ENCODE peak calls at places on chromosome 3, in four cellular contexts. C, V, F and B are unnamed samples.
A peak's percentile ranks its signal among the peaks of the same experiment; 100 is the strongest.

GRCh38 chr3:54046677-54047214 is 75.6 kb upstream of the CACNA2D3 start:
- DNase-seq in C (no peak), V (no peak), F (peak; percentile 71), B (no peak)

GRCh38 chr3:112111785-112112402 is 21.2 kb downstream of the GCSAM start:
- DNase-seq in C (peak; percentile 42), V (peak; percentile 60), F (peak; percentile 59), B (no peak)

GRCh38 chr3:16066975-16067374 is 107.5 kb upstream of the GALNT15 start:
- DNase-seq in C (no peak), V (no peak), F (no peak), B (no peak)

GRCh38 chr3:61521229-61521628 is 40.1 kb upstream of the PTPRG start:
- DNase-seq in C (no peak), V (no peak), F (no peak), B (no peak)

GRCh38 chr3:165643433-165643824 is 193.8 kb downstream of the BCHE start:
- DNase-seq in C (no peak), V (no peak), F (no peak), B (no peak)

GRCh38 chr3:179768080-179768479 is 115.2 kb downstream of the USP13 start:
- DNase-seq in C (peak; percentile 45), V (peak; percentile 13), F (no peak), B (no peak)

GRCh38 chr3:73784647-73785420 is 160.1 kb upstream of the PDZRN3 start:
- DNase-seq in C (no peak), V (no peak), F (no peak), B (no peak)

GRCh38 chr3:9036327-9037112 is 73.2 kb upstream of the RAD18 start:
- DNase-seq in C (no peak), V (peak; percentile 56), F (peak; percentile 45), B (no peak)

GRCh38 chr3:60932669-60933068 is 318.6 kb downstream of the FHIT start:
- DNase-seq in C (no peak), V (no peak), F (no peak), B (no peak)

GRCh38 chr3:195873971-195874370 is 34.4 kb downstream of the TNK2 start:
- DNase-seq in C (no peak), V (no peak), F (peak; percentile 43), B (no peak)

GRCh38 chr3:72255191-72255590 is 470.2 kb upstream of the PROK2 start:
- DNase-seq in C (no peak), V (peak; percentile 42), F (peak; percentile 48), B (no peak)

GRCh38 chr3:57855943-57856342 is 99.8 kb downstream of the SLMAP start:
- DNase-seq in C (no peak), V (no peak), F (no peak), B (no peak)

GRCh38 chr3:50154840-50155490 is at the start of gene SEMA3F:
- DNase-seq in C (no peak), V (peak; percentile 80), F (peak; percentile 83), B (peak; percentile 91)

GRCh38 chr3:115071611-115072010 is 75.5 kb downstream of the ZBTB20 start:
- DNase-seq in C (no peak), V (no peak), F (no peak), B (no peak)

GRCh38 chr3:126998728-126999127 is 15.8 kb downstream of the PLXNA1 start:
- DNase-seq in C (no peak), V (peak; percentile 44), F (no peak), B (no peak)

GRCh38 chr3:37725842-37726241 is 135.8 kb upstream of the CTDSPL start:
- DNase-seq in C (no peak), V (no peak), F (no peak), B (no peak)

GRCh38 chr3:149087208-149087607 is 875 bp upstream of the HLTF start:
- DNase-seq in C (no peak), V (no peak), F (no peak), B (no peak)

GRCh38 chr3:71393093-71393492 is 190.4 kb downstream of the FOXP1 start:
- DNase-seq in C (no peak), V (no peak), F (no peak), B (no peak)

GRCh38 chr3:150911780-150912179 is 6.5 kb upstream of the MINDY4B start:
- DNase-seq in C (no peak), V (no peak), F (no peak), B (no peak)

GRCh38 chr3:94619643-94620042 is 556.8 kb downstream of the NSUN3 start:
- DNase-seq in C (no peak), V (no peak), F (no peak), B (no peak)
- TF ChIP-seq POLR2AphosphoS5 in C (no peak), V (peak; percentile 81), F (no peak), B (no peak)

GRCh38 chr3:89335693-89336092 is 228.3 kb downstream of the EPHA3 start:
- DNase-seq in C (no peak), V (no peak), F (no peak), B (no peak)

GRCh38 chr3:89326997-89327396 is 219.6 kb downstream of the EPHA3 start:
- DNase-seq in C (no peak), V (no peak), F (no peak), B (no peak)

DNA sequence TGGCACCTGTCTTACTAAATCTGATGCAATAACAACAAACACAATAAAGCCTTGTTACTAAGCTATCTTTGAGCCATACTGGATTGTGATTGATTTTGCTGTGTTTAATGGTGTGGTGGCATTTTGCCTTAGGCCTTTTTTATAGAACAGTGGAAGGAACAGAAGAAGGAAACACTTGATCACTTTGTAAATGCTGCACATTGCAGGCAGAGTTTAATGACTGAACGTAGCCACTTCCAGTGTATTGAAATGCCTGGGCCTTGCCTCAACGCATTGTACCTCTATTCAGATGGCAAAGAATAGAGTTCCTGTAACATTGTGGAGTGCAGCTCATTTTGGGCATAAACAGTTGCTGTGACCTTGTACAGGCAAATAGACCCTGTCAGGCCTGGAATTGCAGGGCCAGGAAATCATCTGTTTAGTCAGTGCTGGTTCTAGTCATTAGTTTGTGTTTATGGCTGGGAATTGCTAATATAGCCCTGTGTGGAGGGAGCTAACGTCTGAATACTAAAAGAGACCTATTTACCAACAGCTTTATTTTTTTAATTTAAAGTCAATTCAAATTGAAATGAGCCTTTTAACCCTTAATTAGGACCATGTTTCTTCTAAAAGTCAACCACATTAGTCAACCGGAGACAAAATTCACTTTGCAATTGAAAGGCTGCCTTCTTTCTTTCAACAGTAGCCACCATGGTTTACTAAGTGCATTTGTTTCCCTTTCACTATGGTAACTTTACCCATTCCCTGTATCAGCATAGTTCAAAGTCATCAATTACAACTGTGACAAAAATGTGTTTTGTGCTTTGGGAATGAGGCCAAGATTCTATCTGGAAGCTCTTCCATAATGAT is 225.1 kb downstream of the EPHA3 start:
- DNase-seq in C (peak; percentile 30), V (no peak), F (no peak), B (no peak)
- H3K4me3 ChIP-seq in C (peak overlapping the region; percentile 4), V (no peak overlapping the region), F (no peak overlapping the region), B (no peak overlapping the region)

GRCh38 chr3:43286115-43286885 is at the start of gene SNRK:
- DNase-seq in C (no peak), V (peak; percentile 94), F (peak; percentile 94), B (peak; percentile 97)
- TF ChIP-seq POLR2AphosphoS5 in C (peak; percentile 65), V (peak; percentile 94), F (peak; percentile 91), B (peak; percentile 97)

GRCh38 chr3:191500892-191501291 is 39.9 kb downstream of the PYDC2 start:
- DNase-seq in C (no peak), V (no peak), F (no peak), B (no peak)

GRCh38 chr3:191502583-191502982 is 41.6 kb downstream of the PYDC2 start:
- DNase-seq in C (no peak), V (no peak), F (no peak), B (no peak)

DNA sequence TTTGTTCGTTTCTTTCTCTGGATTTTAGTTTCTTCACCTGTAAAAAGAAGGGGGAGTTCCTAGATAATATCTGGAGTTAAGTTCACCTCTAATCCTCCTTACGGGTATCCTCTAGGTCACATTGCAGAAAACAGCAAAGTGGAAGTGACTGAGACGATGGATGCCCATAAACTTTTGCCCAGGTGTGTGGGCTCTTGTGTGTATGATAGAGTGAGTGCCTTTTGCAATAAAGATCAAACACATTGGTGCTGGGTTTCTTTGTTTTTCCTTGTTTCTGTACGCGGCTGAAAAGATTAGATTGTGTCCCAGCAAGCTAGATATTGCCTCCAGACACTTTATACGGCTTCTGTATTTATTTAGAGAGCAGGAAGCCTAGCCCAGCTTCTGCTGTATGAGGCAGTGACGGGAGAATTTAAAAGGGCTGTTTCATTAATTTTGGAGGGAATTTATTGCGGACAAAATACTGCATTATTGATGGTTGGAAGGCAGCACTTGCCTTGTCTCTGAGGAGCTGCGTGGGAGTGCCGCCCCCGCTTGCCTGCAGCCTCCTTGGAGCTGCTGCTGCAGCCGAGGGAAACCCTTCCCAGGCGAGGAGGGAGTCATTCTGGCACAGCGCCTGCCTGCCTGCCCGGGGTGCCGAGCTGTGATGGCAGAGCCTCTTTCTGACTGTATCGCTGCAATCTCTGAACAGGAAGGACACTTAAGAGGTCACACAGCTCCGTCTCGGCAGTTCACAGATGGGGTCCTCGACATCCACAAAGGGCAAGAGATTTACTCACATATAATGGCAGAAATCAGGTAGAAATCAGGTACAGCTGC is 38.6 kb downstream of the PYDC2 start:
- DNase-seq in C (no peak), V (peak; percentile 8), F (peak; percentile 36), B (no peak)
- H3K4me3 ChIP-seq in C (peak overlapping the region; percentile 75), V (no peak overlapping the region), F (no peak overlapping the region), B (no peak overlapping the region)